ENCODE peak calls at places on chromosomes 16 and 17, in seven cellular contexts. One of them, this sample, is unnamed.

GRCh38 chr16:48537275-48537674 is 72.7 kb downstream of the N4BP1 start:
- DNase-seq in HEK293T: no peak
- DNase-seq in glutamatergic neuron: no peak
- DNase-seq in psoas muscle: no peak
- DNase-seq in hypothalamus: no peak
- DNase-seq in left cardiac atrium: no peak
- DNase-seq in stimulated activated CD8-positive, alpha-beta memory T cell treated with anti-CD3 and anti-CD28 coated beads, Interleukin-12 subunit alpha, Interleukin-12 subunit beta, amount 100 ng/mL, for 1 hour: no peak
- DNase-seq in this sample: no peak

GRCh38 chr17:55266958-55267688 is 2.4 kb downstream of the HLF start:
- DNase-seq in HEK293T: no peak
- DNase-seq in glutamatergic neuron: no peak
- DNase-seq in psoas muscle: no peak
- DNase-seq in hypothalamus: no peak
- DNase-seq in left cardiac atrium: no peak
- DNase-seq in stimulated activated CD8-positive, alpha-beta memory T cell treated with anti-CD3 and anti-CD28 coated beads, Interleukin-12 subunit alpha, Interleukin-12 subunit beta, amount 100 ng/mL, for 1 hour: no peak
- DNase-seq in this sample: no peak

GRCh38 chr16:48608452-48608851 is 1.5 kb downstream of the N4BP1 start:
- DNase-seq in HEK293T: no peak
- DNase-seq in glutamatergic neuron: no peak
- DNase-seq in psoas muscle: no peak
- DNase-seq in hypothalamus: no peak
- DNase-seq in left cardiac atrium: no peak
- DNase-seq in stimulated activated CD8-positive, alpha-beta memory T cell treated with anti-CD3 and anti-CD28 coated beads, Interleukin-12 subunit alpha, Interleukin-12 subunit beta, amount 100 ng/mL, for 1 hour: no peak
- DNase-seq in this sample: no peak

GRCh38 chr17:32127156-32127897 is 15.0 kb upstream of the RHOT1 start:
- DNase-seq in HEK293T: peak
- DNase-seq in glutamatergic neuron: peak
- DNase-seq in psoas muscle: peak
- DNase-seq in hypothalamus: peak
- DNase-seq in left cardiac atrium: peak
- DNase-seq in stimulated activated CD8-positive, alpha-beta memory T cell treated with anti-CD3 and anti-CD28 coated beads, Interleukin-12 subunit alpha, Interleukin-12 subunit beta, amount 100 ng/mL, for 1 hour: peak
- DNase-seq in this sample: peak

GRCh38 chr17:77891602-77892001 is 66.9 kb upstream of the TNRC6C start:
- DNase-seq in HEK293T: no peak
- DNase-seq in glutamatergic neuron: peak
- DNase-seq in psoas muscle: peak
- DNase-seq in hypothalamus: no peak
- DNase-seq in left cardiac atrium: peak
- DNase-seq in stimulated activated CD8-positive, alpha-beta memory T cell treated with anti-CD3 and anti-CD28 coated beads, Interleukin-12 subunit alpha, Interleukin-12 subunit beta, amount 100 ng/mL, for 1 hour: no peak
- DNase-seq in this sample: no peak

GRCh38 chr16:57997176-57997527 is 3.3 kb downstream of the ZNF319 start:
- DNase-seq in HEK293T: no peak
- DNase-seq in glutamatergic neuron: peak
- DNase-seq in psoas muscle: no peak
- DNase-seq in hypothalamus: no peak
- DNase-seq in left cardiac atrium: no peak
- DNase-seq in stimulated activated CD8-positive, alpha-beta memory T cell treated with anti-CD3 and anti-CD28 coated beads, Interleukin-12 subunit alpha, Interleukin-12 subunit beta, amount 100 ng/mL, for 1 hour: no peak
- DNase-seq in this sample: no peak

GRCh38 chr17:51425793-51426192 is 165.4 kb downstream of the UTP18 start:
- DNase-seq in HEK293T: no peak
- DNase-seq in glutamatergic neuron: no peak
- DNase-seq in psoas muscle: no peak
- DNase-seq in hypothalamus: no peak
- DNase-seq in left cardiac atrium: no peak
- DNase-seq in stimulated activated CD8-positive, alpha-beta memory T cell treated with anti-CD3 and anti-CD28 coated beads, Interleukin-12 subunit alpha, Interleukin-12 subunit beta, amount 100 ng/mL, for 1 hour: no peak
- DNase-seq in this sample: no peak

GRCh38 chr16:30358577-30358936 is 3.4 kb upstream of the CD2BP2 start:
- DNase-seq in HEK293T: no peak
- DNase-seq in glutamatergic neuron: no peak
- DNase-seq in psoas muscle: no peak
- DNase-seq in hypothalamus: no peak
- DNase-seq in left cardiac atrium: no peak
- DNase-seq in stimulated activated CD8-positive, alpha-beta memory T cell treated with anti-CD3 and anti-CD28 coated beads, Interleukin-12 subunit alpha, Interleukin-12 subunit beta, amount 100 ng/mL, for 1 hour: no peak
- DNase-seq in this sample: no peak

GRCh38 chr17:64357191-64357981 is 33.3 kb downstream of the PECAM1 start:
- DNase-seq in HEK293T: no peak
- DNase-seq in glutamatergic neuron: no peak
- DNase-seq in psoas muscle: peak
- DNase-seq in hypothalamus: no peak
- DNase-seq in left cardiac atrium: peak
- DNase-seq in stimulated activated CD8-positive, alpha-beta memory T cell treated with anti-CD3 and anti-CD28 coated beads, Interleukin-12 subunit alpha, Interleukin-12 subunit beta, amount 100 ng/mL, for 1 hour: no peak
- DNase-seq in this sample: peak

GRCh38 chr16:47142469-47143328 is 1.0 kb downstream of the NETO2 start:
- DNase-seq in HEK293T: peak
- DNase-seq in glutamatergic neuron: peak
- DNase-seq in psoas muscle: peak
- DNase-seq in hypothalamus: no peak
- DNase-seq in left cardiac atrium: peak
- DNase-seq in stimulated activated CD8-positive, alpha-beta memory T cell treated with anti-CD3 and anti-CD28 coated beads, Interleukin-12 subunit alpha, Interleukin-12 subunit beta, amount 100 ng/mL, for 1 hour: no peak
- DNase-seq in this sample: peak

GRCh38 chr17:15378243-15378642 is 36.8 kb upstream of the TEKT3 start:
- DNase-seq in HEK293T: no peak
- DNase-seq in glutamatergic neuron: no peak
- DNase-seq in psoas muscle: no peak
- DNase-seq in hypothalamus: no peak
- DNase-seq in left cardiac atrium: no peak
- DNase-seq in stimulated activated CD8-positive, alpha-beta memory T cell treated with anti-CD3 and anti-CD28 coated beads, Interleukin-12 subunit alpha, Interleukin-12 subunit beta, amount 100 ng/mL, for 1 hour: no peak
- DNase-seq in this sample: no peak

GRCh38 chr16:79336437-79337229 is 263.9 kb downstream of the MAF start:
- DNase-seq in HEK293T: no peak
- DNase-seq in glutamatergic neuron: no peak
- DNase-seq in psoas muscle: no peak
- DNase-seq in hypothalamus: no peak
- DNase-seq in left cardiac atrium: no peak
- DNase-seq in stimulated activated CD8-positive, alpha-beta memory T cell treated with anti-CD3 and anti-CD28 coated beads, Interleukin-12 subunit alpha, Interleukin-12 subunit beta, amount 100 ng/mL, for 1 hour: no peak
- DNase-seq in this sample: no peak

GRCh38 chr16:18983565-18984424 is at the start of gene TMC7:
- DNase-seq in HEK293T: peak
- DNase-seq in glutamatergic neuron: peak
- DNase-seq in psoas muscle: peak
- DNase-seq in hypothalamus: peak
- DNase-seq in left cardiac atrium: peak
- DNase-seq in stimulated activated CD8-positive, alpha-beta memory T cell treated with anti-CD3 and anti-CD28 coated beads, Interleukin-12 subunit alpha, Interleukin-12 subunit beta, amount 100 ng/mL, for 1 hour: no peak
- DNase-seq in this sample: peak

GRCh38 chr16:13060932-13061331 is 159.5 kb downstream of the SHISA9 start:
- DNase-seq in HEK293T: no peak
- DNase-seq in glutamatergic neuron: no peak
- DNase-seq in psoas muscle: no peak
- DNase-seq in hypothalamus: no peak
- DNase-seq in left cardiac atrium: no peak
- DNase-seq in stimulated activated CD8-positive, alpha-beta memory T cell treated with anti-CD3 and anti-CD28 coated beads, Interleukin-12 subunit alpha, Interleukin-12 subunit beta, amount 100 ng/mL, for 1 hour: no peak
- DNase-seq in this sample: no peak

GRCh38 chr16:56368545-56368944 is 56.8 kb downstream of the AMFR start:
- DNase-seq in HEK293T: no peak
- DNase-seq in glutamatergic neuron: no peak
- DNase-seq in psoas muscle: no peak
- DNase-seq in hypothalamus: no peak
- DNase-seq in left cardiac atrium: no peak
- DNase-seq in stimulated activated CD8-positive, alpha-beta memory T cell treated with anti-CD3 and anti-CD28 coated beads, Interleukin-12 subunit alpha, Interleukin-12 subunit beta, amount 100 ng/mL, for 1 hour: no peak
- DNase-seq in this sample: no peak

GRCh38 chr17:6487243-6488007 is 43.2 kb downstream of the PIMREG start:
- DNase-seq in HEK293T: no peak
- DNase-seq in glutamatergic neuron: peak
- DNase-seq in psoas muscle: peak
- DNase-seq in hypothalamus: no peak
- DNase-seq in left cardiac atrium: peak
- DNase-seq in stimulated activated CD8-positive, alpha-beta memory T cell treated with anti-CD3 and anti-CD28 coated beads, Interleukin-12 subunit alpha, Interleukin-12 subunit beta, amount 100 ng/mL, for 1 hour: no peak
- DNase-seq in this sample: no peak

GRCh38 chr17:43591750-43592562 is 45.8 kb upstream of the ETV4 start:
- DNase-seq in HEK293T: no peak
- DNase-seq in glutamatergic neuron: no peak
- DNase-seq in psoas muscle: peak
- DNase-seq in hypothalamus: no peak
- DNase-seq in left cardiac atrium: peak
- DNase-seq in stimulated activated CD8-positive, alpha-beta memory T cell treated with anti-CD3 and anti-CD28 coated beads, Interleukin-12 subunit alpha, Interleukin-12 subunit beta, amount 100 ng/mL, for 1 hour: no peak
- DNase-seq in this sample: peak

GRCh38 chr17:40121886-40122465 is at the start of gene MSL1:
- DNase-seq in HEK293T: peak
- DNase-seq in glutamatergic neuron: peak
- DNase-seq in psoas muscle: peak
- DNase-seq in hypothalamus: peak
- DNase-seq in left cardiac atrium: peak
- DNase-seq in stimulated activated CD8-positive, alpha-beta memory T cell treated with anti-CD3 and anti-CD28 coated beads, Interleukin-12 subunit alpha, Interleukin-12 subunit beta, amount 100 ng/mL, for 1 hour: peak
- DNase-seq in this sample: peak

GRCh38 chr16:84925092-84925772 is 86.1 kb downstream of the ZDHHC7 start:
- DNase-seq in HEK293T: peak
- DNase-seq in glutamatergic neuron: peak
- DNase-seq in psoas muscle: peak
- DNase-seq in hypothalamus: peak
- DNase-seq in left cardiac atrium: peak
- DNase-seq in stimulated activated CD8-positive, alpha-beta memory T cell treated with anti-CD3 and anti-CD28 coated beads, Interleukin-12 subunit alpha, Interleukin-12 subunit beta, amount 100 ng/mL, for 1 hour: peak
- DNase-seq in this sample: peak

GRCh38 chr16:82016268-82016667 is 5.0 kb upstream of the SDR42E1 start:
- DNase-seq in HEK293T: peak
- DNase-seq in glutamatergic neuron: no peak
- DNase-seq in psoas muscle: no peak
- DNase-seq in hypothalamus: no peak
- DNase-seq in left cardiac atrium: no peak
- DNase-seq in stimulated activated CD8-positive, alpha-beta memory T cell treated with anti-CD3 and anti-CD28 coated beads, Interleukin-12 subunit alpha, Interleukin-12 subunit beta, amount 100 ng/mL, for 1 hour: no peak
- DNase-seq in this sample: no peak

GRCh38 chr16:10838611-10839270 is 20.1 kb upstream of the TVP23A start:
- DNase-seq in HEK293T: no peak
- DNase-seq in glutamatergic neuron: no peak
- DNase-seq in psoas muscle: no peak
- DNase-seq in hypothalamus: no peak
- DNase-seq in left cardiac atrium: no peak
- DNase-seq in stimulated activated CD8-positive, alpha-beta memory T cell treated with anti-CD3 and anti-CD28 coated beads, Interleukin-12 subunit alpha, Interleukin-12 subunit beta, amount 100 ng/mL, for 1 hour: no peak
- DNase-seq in this sample: no peak

GRCh38 chr16:28845173-28846079 is 722 bp downstream of the TUFM start:
- DNase-seq in HEK293T: peak
- DNase-seq in glutamatergic neuron: no peak
- DNase-seq in psoas muscle: no peak
- DNase-seq in hypothalamus: no peak
- DNase-seq in left cardiac atrium: no peak
- DNase-seq in stimulated activated CD8-positive, alpha-beta memory T cell treated with anti-CD3 and anti-CD28 coated beads, Interleukin-12 subunit alpha, Interleukin-12 subunit beta, amount 100 ng/mL, for 1 hour: no peak
- DNase-seq in this sample: peak

GRCh38 chr16:69286941-69287713 is 24.0 kb upstream of the VPS4A start:
- DNase-seq in HEK293T: peak
- DNase-seq in glutamatergic neuron: no peak
- DNase-seq in psoas muscle: peak
- DNase-seq in hypothalamus: no peak
- DNase-seq in left cardiac atrium: peak
- DNase-seq in stimulated activated CD8-positive, alpha-beta memory T cell treated with anti-CD3 and anti-CD28 coated beads, Interleukin-12 subunit alpha, Interleukin-12 subunit beta, amount 100 ng/mL, for 1 hour: peak
- DNase-seq in this sample: peak

GRCh38 chr17:3892095-3892998 is 506 bp downstream of the CAMKK1 start:
- DNase-seq in HEK293T: peak
- DNase-seq in glutamatergic neuron: peak
- DNase-seq in psoas muscle: peak
- DNase-seq in hypothalamus: no peak
- DNase-seq in left cardiac atrium: peak
- DNase-seq in stimulated activated CD8-positive, alpha-beta memory T cell treated with anti-CD3 and anti-CD28 coated beads, Interleukin-12 subunit alpha, Interleukin-12 subunit beta, amount 100 ng/mL, for 1 hour: peak
- DNase-seq in this sample: peak

GRCh38 chr17:74840989-74841666 is 18.6 kb downstream of the GRIN2C start:
- DNase-seq in HEK293T: no peak
- DNase-seq in glutamatergic neuron: no peak
- DNase-seq in psoas muscle: peak
- DNase-seq in hypothalamus: peak
- DNase-seq in left cardiac atrium: peak
- DNase-seq in stimulated activated CD8-positive, alpha-beta memory T cell treated with anti-CD3 and anti-CD28 coated beads, Interleukin-12 subunit alpha, Interleukin-12 subunit beta, amount 100 ng/mL, for 1 hour: no peak
- DNase-seq in this sample: peak

This sample was measured in transverse colon.